ENCODE peak calls at places on chromosomes 4 and X, in five cellular contexts. V is NCI-H460, U is body of pancreas, C is uterus, D is adipocyte. X is an unnamed sample.

GRCh38 chrX:38189431-38190128 is 31.1 kb downstream of the SRPX start:
- DNase-seq in U (no peak), V (no peak), C (no peak), D (no peak), X (no peak)

GRCh38 chr4:121932212-121932974 is 19.5 kb downstream of the TRPC3 start:
- DNase-seq in U (no peak), V (no peak), D (no peak), C (no peak), X (no peak)

GRCh38 chr4:95409127-95409526 is 139.6 kb downstream of the UNC5C start:
- DNase-seq in C (no peak), U (no peak), V (no peak), D (no peak), X (no peak)

GRCh38 chrX:36160056-36160455 is 240.5 kb downstream of the CFAP47 start:
- DNase-seq in U (no peak), D (no peak), C (no peak), V (no peak), X (no peak)

GRCh38 chrX:119852410-119853353 is at the start of gene UPF3B:
- DNase-seq in V (peak), D (peak), U (peak), C (peak), X (peak)

GRCh38 chrX:102832661-102833060 is 104.4 kb upstream of the RAB40AL start:
- DNase-seq in D (peak), C (no peak), V (peak), U (no peak), X (no peak)

GRCh38 chrX:121179972-121180371 is 132.6 kb downstream of the GLUD2 start:
- DNase-seq in D (no peak), V (no peak), C (no peak), U (peak), X (peak)

GRCh38 chr4:185638548-185639301 is 103.4 kb upstream of the PDLIM3 start:
- DNase-seq in U (no peak), D (peak), C (no peak), V (no peak), X (no peak)

GRCh38 chr4:114464873-114465272 is 133.7 kb upstream of the UGT8 start:
- DNase-seq in C (no peak), U (no peak), V (no peak), D (no peak), X (no peak)

GRCh38 chrX:147917700-147918694 is 6.3 kb downstream of the FMR1 start:
- DNase-seq in D (no peak), V (no peak), C (no peak), U (no peak), X (no peak)